ENCODE peak calls at places on chromosomes 12 and 14, in eight cellular contexts. T is NCI-H1092; Q is activated CD4-positive, alpha-beta T cell treated with anti-CD3 and anti-CD28 coated beads, Interleukin-2, amount 10 ng/mL, durations not matched to agents 7 days and 5 days; I is iPS DF 19.7; B is sciatic nerve; E is activated CD8-positive, alpha-beta memory T cell treated with anti-CD3 and anti-CD28 coated beads for 1 hour; Z is RWPE1; A is NCI-H460. W is an unnamed sample.

GRCh38 chr12:49200882-49201594 is 12.2 kb upstream of the TUBA1A start:
- DNase-seq in T (peak), Z (peak), A (peak), B (no peak), E (no peak), I (no peak), Q (no peak), W (peak)

GRCh38 chr12:112836736-112837628 is 45.4 kb downstream of the RPH3A start:
- DNase-seq in A (no peak), Q (no peak), B (no peak), Z (no peak), T (no peak), E (no peak), I (no peak), W (no peak)

GRCh38 chr14:101195309-101195724 is 291.8 kb upstream of the RTL1 start:
- DNase-seq in Z (no peak), Q (no peak), A (no peak), B (peak), E (no peak), T (no peak), I (no peak), W (no peak)

GRCh38 chr12:19872745-19873144 is 433.5 kb downstream of the AEBP2 start:
- DNase-seq in Q (no peak), I (no peak), A (no peak), E (no peak), B (no peak), Z (no peak), T (no peak), W (no peak)

GRCh38 chr12:18965210-18965609 is 164.3 kb upstream of the PLEKHA5 start:
- DNase-seq in E (no peak), A (no peak), T (no peak), Z (no peak), Q (no peak), I (no peak), B (no peak), W (no peak)

GRCh38 chr12:81705586-81705985 is 53.6 kb downstream of the PPFIA2 start:
- DNase-seq in Z (no peak), I (no peak), T (no peak), B (no peak), Q (no peak), A (no peak), E (no peak), W (no peak)

GRCh38 chr12:92022093-92022492 is 123.6 kb downstream of the BTG1 start:
- DNase-seq in Q (no peak), E (no peak), A (no peak), T (no peak), Z (no peak), B (no peak), I (no peak), W (no peak)

GRCh38 chr12:109892748-109893147 is 7.3 kb upstream of the TCHP start:
- DNase-seq in Q (peak), E (no peak), T (no peak), B (no peak), Z (no peak), A (no peak), I (no peak), W (no peak)

GRCh38 chr12:28172434-28173030 is 17.7 kb upstream of the CCDC91 start:
- DNase-seq in T (no peak), Q (no peak), B (no peak), A (peak), I (no peak), Z (peak), E (no peak), W (peak)

GRCh38 chr14:55840821-55841220 is 260.8 kb downstream of the KTN1 start:
- DNase-seq in T (no peak), I (no peak), B (no peak), E (no peak), Q (no peak), Z (no peak), A (no peak), W (no peak)

GRCh38 chr12:5171701-5172100 is 128.0 kb downstream of the KCNA5 start:
- DNase-seq in Q (no peak), A (peak), Z (no peak), B (no peak), I (peak), E (no peak), T (peak), W (no peak)

GRCh38 chr12:117151195-117152031 is 38.9 kb downstream of the FBXO21 start:
- DNase-seq in T (no peak), Z (no peak), E (no peak), A (peak), I (peak), Q (no peak), B (peak), W (peak)

GRCh38 chr14:104031384-104031783 is 54.1 kb upstream of the ASPG start:
- DNase-seq in Q (no peak), Z (no peak), E (no peak), T (no peak), A (no peak), I (no peak), B (no peak), W (no peak)

GRCh38 chr12:95959107-95959506 is 16.0 kb downstream of the AMDHD1 start:
- DNase-seq in A (peak), I (no peak), E (no peak), Q (peak), Z (peak), T (no peak), B (no peak), W (no peak)

GRCh38 chr14:33408291-33408690 is 469.6 kb downstream of the NPAS3 start:
- DNase-seq in T (no peak), E (no peak), B (no peak), Z (no peak), Q (no peak), A (no peak), I (no peak), W (no peak)

GRCh38 chr12:28583771-28584261 is 393.6 kb downstream of the CCDC91 start:
- DNase-seq in Z (no peak), B (no peak), Q (no peak), E (no peak), A (no peak), T (no peak), I (no peak), W (no peak)

GRCh38 chr12:31029916-31030562 is 43.6 kb upstream of the DDX11 start:
- DNase-seq in Z (no peak), T (no peak), E (no peak), Q (no peak), A (no peak), I (no peak), B (no peak), W (no peak)

GRCh38 chr12:17372508-17372907 is 717.5 kb downstream of the RERGL start:
- DNase-seq in I (no peak), Q (no peak), E (no peak), A (no peak), B (no peak), Z (no peak), T (no peak), W (no peak)

GRCh38 chr12:52370906-52371608 is 3.8 kb upstream of the KRT85 start:
- DNase-seq in Z (no peak), B (peak), E (no peak), A (no peak), T (no peak), Q (no peak), I (no peak), W (peak)

GRCh38 chr12:112124918-112125249 is 476 bp upstream of the TRAFD1 start:
- DNase-seq in Q (no peak), E (no peak), B (no peak), T (no peak), I (no peak), A (no peak), Z (no peak), W (no peak)

GRCh38 chr14:92651106-92651792 is 97.2 kb downstream of the LGMN start:
- DNase-seq in B (no peak), E (peak), T (no peak), I (no peak), Q (peak), Z (no peak), A (no peak), W (no peak)

GRCh38 chr12:95083938-95084337 is 10.5 kb upstream of the NR2C1 start:
- DNase-seq in I (no peak), Q (no peak), Z (no peak), E (no peak), T (no peak), A (no peak), B (no peak), W (no peak)

GRCh38 chr14:95524706-95525512 is 8.5 kb upstream of the SYNE3 start:
- DNase-seq in Z (no peak), E (no peak), Q (no peak), I (no peak), T (no peak), A (no peak), B (no peak), W (no peak)

GRCh38 chr12:21773263-21773741 is 1.2 kb downstream of the KCNJ8 start:
- DNase-seq in Q (no peak), B (peak), T (no peak), E (no peak), Z (no peak), A (no peak), I (peak), W (no peak)

GRCh38 chr12:11107719-11108118 is 15.6 kb upstream of the TAS2R43 start:
- DNase-seq in A (no peak), Z (no peak), T (no peak), E (no peak), B (no peak), Q (no peak), I (no peak), W (no peak)

GRCh38 chr12:26936559-26937442 is 980 bp downstream of the INTS13 start:
- DNase-seq in Q (peak), A (no peak), I (no peak), B (no peak), E (no peak), Z (no peak), T (no peak), W (no peak)

GRCh38 chr14:44347316-44347715 is 159.8 kb downstream of the FSCB start:
- DNase-seq in E (no peak), Z (no peak), T (no peak), I (no peak), B (no peak), Q (no peak), A (no peak), W (no peak)

GRCh38 chr12:10562306-10562933 is 51.0 kb downstream of the MAGOHB start:
- DNase-seq in Z (peak), Q (peak), A (peak), T (no peak), I (no peak), B (no peak), E (no peak), W (peak)

GRCh38 chr14:24297190-24297964 is 2.2 kb downstream of the DHRS1 start:
- DNase-seq in Q (no peak), A (peak), I (no peak), B (no peak), E (no peak), T (no peak), Z (peak), W (no peak)

GRCh38 chr12:51217133-51217967 is 512 bp downstream of the POU6F1 start:
- DNase-seq in Q (peak), T (no peak), A (no peak), Z (peak), B (peak), I (no peak), E (peak), W (peak)

GRCh38 chr12:81375969-81376368 is 298.1 kb downstream of the ACSS3 start:
- DNase-seq in A (no peak), B (no peak), Q (no peak), Z (no peak), I (no peak), T (no peak), E (no peak), W (no peak)

GRCh38 chr12:12819752-12820311 is 6.7 kb downstream of the DDX47 start:
- DNase-seq in T (no peak), B (no peak), Z (peak), I (no peak), Q (no peak), A (no peak), E (no peak), W (peak)

GRCh38 chr12:96177013-96177412 is 17.2 kb upstream of the ELK3 start:
- DNase-seq in I (no peak), T (no peak), B (no peak), Q (peak), Z (peak), E (no peak), A (no peak), W (peak)

GRCh38 chr14:23294734-23295561 is 7.7 kb downstream of the PPP1R3E start:
- DNase-seq in A (peak), I (no peak), E (peak), T (peak), B (no peak), Z (no peak), Q (peak), W (peak)

GRCh38 chr12:100897240-100897639 is 102.7 kb downstream of the ANO4 start:
- DNase-seq in A (no peak), B (no peak), Q (no peak), Z (no peak), T (no peak), E (no peak), I (no peak), W (no peak)

GRCh38 chr14:79841433-79841832 is 369.9 kb downstream of the DIO2 start:
- DNase-seq in A (no peak), E (no peak), Q (no peak), I (no peak), B (no peak), T (no peak), Z (no peak), W (no peak)

GRCh38 chr12:2161478-2161877 is 108.7 kb downstream of the CACNA1C start:
- DNase-seq in B (peak), Q (no peak), A (no peak), Z (no peak), E (no peak), T (no peak), I (no peak), W (no peak)

GRCh38 chr12:5720405-5721045 is 224.5 kb downstream of the ANO2 start:
- DNase-seq in Q (no peak), T (no peak), B (no peak), E (no peak), A (no peak), I (no peak), Z (no peak), W (no peak)

W was measured in amniotic stem cell.